ENCODE peak calls at places on chromosomes 6 and 20, in eight cellular contexts. A is esophagus squamous epithelium, N is transverse colon, V is heart left ventricle, S is ovary, W is GM12891, O is suprapubic skin, G is prostate gland. C is an unnamed sample.

GRCh38 chr6:153145591-153145990 is 14.5 kb upstream of the RGS17 start:
- DNase-seq in A (no peak), N (no peak), V (no peak), S (no peak), W (no peak), O (no peak), G (no peak), C (no peak)

GRCh38 chr6:107877968-107878367 is 53.9 kb upstream of the SCML4 start:
- DNase-seq in A (no peak), N (no peak), V (no peak), S (no peak), W (peak; percentile 19), O (no peak), G (no peak), C (no peak)

GRCh38 chr6:159252955-159253508 is 83.8 kb downstream of the FNDC1 start:
- DNase-seq in A (no peak), N (no peak), V (no peak), S (no peak), W (peak; percentile 36), O (no peak), G (peak; percentile 17), C (no peak)

GRCh38 chr20:53406580-53406979 is 187.1 kb downstream of the ZNF217 start:
- DNase-seq in A (no peak), N (no peak), V (no peak), S (no peak), W (no peak), O (no peak), G (no peak), C (no peak)

GRCh38 chr6:169556758-169557505 is 144.9 kb downstream of the WDR27 start:
- DNase-seq in A (no peak), N (peak; percentile 50), V (no peak), S (no peak), W (peak; percentile 59), O (no peak), G (no peak), C (no peak)

GRCh38 chr6:53461041-53461656 is 83.8 kb downstream of the GCLC start:
- DNase-seq in A (no peak), N (no peak), V (no peak), S (no peak), W (no peak), O (no peak), G (no peak), C (no peak)

GRCh38 chr6:139161817-139162284 is 27.0 kb downstream of the HECA start:
- DNase-seq in A (no peak), N (no peak), V (no peak), S (no peak), W (peak; percentile 59), O (no peak), G (no peak), C (no peak)

GRCh38 chr20:53786445-53787267 is 193.0 kb upstream of the ZNF217 start:
- DNase-seq in A (no peak), N (peak; percentile 20), V (no peak), S (no peak), W (no peak), O (peak; percentile 6), G (peak; percentile 42), C (no peak)

GRCh38 chr20:45937765-45938164 is 3.3 kb downstream of the PCIF1 start:
- DNase-seq in A (no peak), N (no peak), V (no peak), S (no peak), W (no peak), O (no peak), G (no peak), C (no peak)

GRCh38 chr6:13813011-13813410 is 1.3 kb downstream of the MCUR1 start:
- DNase-seq in A (no peak), N (no peak), V (no peak), S (no peak), W (no peak), O (no peak), G (no peak), C (no peak)

GRCh38 chr20:35314460-35315198 is 22.4 kb upstream of the FAM83C start:
- DNase-seq in A (no peak), N (no peak), V (no peak), S (no peak), W (no peak), O (no peak), G (no peak), C (no peak)

GRCh38 chr6:10837009-10837691 is 1.2 kb downstream of the MAK start:
- DNase-seq in A (no peak), N (peak; percentile 16), V (peak; percentile 28), S (no peak), W (no peak), O (no peak), G (peak; percentile 14), C (peak; percentile 17)

GRCh38 chr6:103893082-103893481 is 966.6 kb downstream of the HACE1 start:
- DNase-seq in A (no peak), N (no peak), V (no peak), S (no peak), W (no peak), O (no peak), G (no peak), C (no peak)

GRCh38 chr6:106974999-106975698 is 620 bp upstream of the CD24 start:
- DNase-seq in A (peak; percentile 14), N (peak; percentile 71), V (peak; percentile 24), S (no peak), W (peak; percentile 35), O (no peak), G (peak; percentile 39), C (peak; percentile 75)

GRCh38 chr6:7827142-7827541 is 83.4 kb downstream of the TXNDC5 start:
- DNase-seq in A (no peak), N (no peak), V (no peak), S (no peak), W (no peak), O (no peak), G (no peak), C (no peak)

GRCh38 chr6:112222111-112222726 is 32.1 kb downstream of the LAMA4 start:
- DNase-seq in A (no peak), N (no peak), V (no peak), S (no peak), W (no peak), O (no peak), G (no peak), C (no peak)

GRCh38 chr6:1609662-1610496 is at the start of gene FOXC1:
- DNase-seq in A (no peak), N (peak; percentile 79), V (peak; percentile 92), S (peak; percentile 82), W (peak; percentile 84), O (peak; percentile 91), G (peak; percentile 76), C (peak; percentile 89)

GRCh38 chr20:64056889-64057627 is 5.9 kb upstream of the TCEA2 start:
- DNase-seq in A (no peak), N (no peak), V (no peak), S (no peak), W (no peak), O (no peak), G (no peak), C (no peak)

GRCh38 chr6:150279533-150279932 is 89.3 kb upstream of the IYD start:
- DNase-seq in A (no peak), N (no peak), V (no peak), S (no peak), W (no peak), O (no peak), G (no peak), C (no peak)

GRCh38 chr6:3229566-3230274 is 2.3 kb upstream of the TUBB2B start:
- DNase-seq in A (no peak), N (no peak), V (no peak), S (no peak), W (no peak), O (no peak), G (no peak), C (no peak)
- TF ChIP-seq POLR2A in A (no peak), N (no peak), V (no peak), S (no peak), W (no peak), O (no peak), G (no peak), C (no peak)

DNA sequence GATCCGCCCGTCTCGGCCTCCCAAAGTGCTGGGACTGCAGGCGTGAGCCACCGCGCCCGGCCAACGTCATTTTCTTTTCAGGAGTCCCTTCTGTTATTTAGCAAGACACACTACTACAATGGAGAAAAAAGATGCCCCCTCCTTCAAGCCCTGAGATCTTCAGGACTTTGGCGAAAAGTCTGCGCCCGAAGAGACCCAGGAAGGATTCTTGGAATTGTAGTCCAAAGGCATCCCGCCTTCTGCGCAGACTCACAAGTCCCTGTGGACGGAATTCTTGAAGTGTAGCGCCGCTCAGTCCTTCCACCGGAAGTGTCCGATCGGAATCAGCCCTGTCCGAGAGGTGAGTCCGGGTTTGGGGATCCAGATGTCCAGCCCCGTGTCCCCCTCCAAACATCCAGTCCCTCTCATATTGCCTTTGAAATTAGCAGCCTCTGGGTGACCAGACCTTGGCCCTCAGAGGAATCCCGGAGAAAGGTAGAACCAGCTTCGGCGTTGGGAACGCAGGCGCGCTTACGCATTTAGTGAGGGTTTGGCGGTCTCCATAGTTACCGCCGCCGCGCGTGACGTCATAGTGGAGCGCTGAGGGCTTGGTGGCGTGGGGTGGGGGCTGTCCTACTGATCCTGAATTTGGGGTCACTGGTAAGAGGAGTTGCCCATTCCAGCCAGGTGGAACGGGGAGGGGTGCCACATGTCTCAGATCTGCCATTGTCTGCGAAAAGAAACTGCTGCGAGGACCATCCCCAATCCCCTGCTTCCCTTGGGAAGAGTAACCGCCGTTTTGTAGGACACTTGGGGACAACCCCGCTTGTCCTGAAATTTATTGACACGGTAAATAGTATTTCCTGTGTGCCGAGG is 490 bp downstream of the ZNF165 start:
- DNase-seq in A (peak; percentile 62), N (peak; percentile 95), V (peak; percentile 95), S (peak; percentile 92), W (peak; percentile 53), O (peak; percentile 95), G (peak; percentile 93), C (peak; percentile 98)
- TF ChIP-seq POLR2A in A (peak; percentile 61), N (no peak), V (peak; percentile 48), S (peak; percentile 51), W (no peak), O (no peak), G (no peak), C (peak; percentile 69)

GRCh38 chr20:62066983-62067433 is 1.3 kb upstream of the TAF4 start:
- DNase-seq in A (no peak), N (peak; percentile 46), V (no peak), S (peak; percentile 48), W (no peak), O (no peak), G (no peak), C (peak; percentile 36)
- TF ChIP-seq POLR2A in A (no peak), N (no peak), V (no peak), S (peak; percentile 22), W (no peak), O (no peak), G (no peak), C (no peak)

GRCh38 chr20:49915118-49915379 is 280 bp downstream of the SPATA2 start:
- DNase-seq in A (no peak), N (no peak), V (no peak), S (no peak), W (no peak), O (no peak), G (no peak), C (no peak)

GRCh38 chr20:49918446-49918845 is 3.1 kb upstream of the SPATA2 start:
- DNase-seq in A (no peak), N (no peak), V (no peak), S (no peak), W (no peak), O (no peak), G (no peak), C (no peak)

GRCh38 chr20:49915380-49916145 is at the start of gene SPATA2:
- DNase-seq in A (peak; percentile 83), N (peak; percentile 97), V (peak; percentile 96), S (peak; percentile 96), W (peak; percentile 92), O (peak; percentile 99), G (peak; percentile 93), C (peak; percentile 99)

GRCh38 chr20:49914310-49915117 is 815 bp downstream of the SPATA2 start:
- DNase-seq in A (no peak), N (no peak), V (no peak), S (no peak), W (no peak), O (no peak), G (no peak), C (peak; percentile 61)

GRCh38 chr20:49916146-49917002 is 1.0 kb upstream of the SPATA2 start:
- DNase-seq in A (no peak), N (peak; percentile 77), V (no peak), S (no peak), W (no peak), O (no peak), G (peak; percentile 55), C (peak; percentile 85)
- TF ChIP-seq POLR2A in A (no peak), N (no peak), V (no peak), S (no peak), W (no peak), O (no peak), G (no peak), C (no peak)

C was measured in body of pancreas.